ENCODE peak calls at places on chromosomes 16 and 17, in four cellular contexts. L is A172, B is AG08395, V is mucosa of descending colon. G is an unnamed sample.

GRCh38 chr17:81912441-81913309 is 1.5 kb upstream of the PCYT2 start:
- DNase-seq in L (peak), B (no peak), V (no peak), G (no peak)

GRCh38 chr16:56241596-56241995 is 50.3 kb downstream of the GNAO1 start:
- DNase-seq in L (no peak), B (no peak), V (no peak), G (no peak)

GRCh38 chr16:75264531-75264998 is 13.1 kb upstream of the BCAR1 start:
- DNase-seq in L (no peak), B (no peak), V (no peak), G (no peak)

GRCh38 chr16:89304941-89305705 is 87.6 kb downstream of the ZNF778 start:
- DNase-seq in L (no peak), B (no peak), V (peak), G (no peak)

GRCh38 chr16:15599303-15600070 is 43.5 kb downstream of the MARF1 start:
- DNase-seq in L (no peak), B (no peak), V (no peak), G (no peak)

GRCh38 chr17:57480438-57481196 is 224.3 kb downstream of the MSI2 start:
- DNase-seq in L (peak), B (peak), V (no peak), G (peak)

GRCh38 chr17:3712811-3713463 is 10.8 kb upstream of the HASPIN start:
- DNase-seq in L (no peak), B (no peak), V (peak), G (no peak)

GRCh38 chr17:68424861-68425260 is 32.4 kb downstream of the WIPI1 start:
- DNase-seq in L (no peak), B (no peak), V (no peak), G (no peak)

GRCh38 chr16:56933266-56933619 is 1.3 kb downstream of the HERPUD1 start:
- DNase-seq in L (no peak), B (no peak), V (no peak), G (no peak)

GRCh38 chr16:85249418-85249817 is 137.1 kb upstream of the CIBAR2 start:
- DNase-seq in L (no peak), B (no peak), V (no peak), G (no peak)

GRCh38 chr17:68019675-68020450 is 15.7 kb upstream of the KPNA2 start:
- DNase-seq in L (peak), B (peak), V (peak), G (peak)

GRCh38 chr16:66728117-66728787 is 23.2 kb downstream of the DYNC1LI2 start:
- DNase-seq in L (peak), B (peak), V (no peak), G (no peak)

GRCh38 chr17:40071720-40072480 is 9.1 kb downstream of the THRA start:
- DNase-seq in L (peak), B (no peak), V (peak), G (peak)

GRCh38 chr16:4790261-4790660 is 2.1 kb upstream of the SEPTIN12 start:
- DNase-seq in L (no peak), B (no peak), V (no peak), G (no peak)

GRCh38 chr17:2050246-2050866 is 4.5 kb upstream of the HIC1 start:
- DNase-seq in L (peak), B (peak), V (peak), G (peak)

GRCh38 chr16:67782567-67783352 is 23.6 kb downstream of the RANBP10 start:
- DNase-seq in L (no peak), B (no peak), V (no peak), G (no peak)

GRCh38 chr17:30300803-30301202 is 9.1 kb upstream of the BLMH start:
- DNase-seq in L (no peak), B (no peak), V (no peak), G (no peak)